ENCODE peak calls at places on chromosomes 6 and 20, in ten cellular contexts. One of them, this sample, is unnamed.

GRCh38 chr6:74459260-74459659 is 746.6 kb downstream of the COL12A1 start:
- DNase-seq in GM12864: no peak
- DNase-seq in MV-4-11: no peak
- DNase-seq in activated T-cell treated with anti-CD3 and anti-CD28 coated beads for 48 hours: no peak
- DNase-seq in amygdala: no peak
- DNase-seq in NCI-H1105: no peak
- DNase-seq in HTR-8/SVneo: no peak
- DNase-seq in Daoy: no peak
- DNase-seq in GM23248: no peak
- DNase-seq in T-helper 9 cell: no peak
- DNase-seq in this sample: no peak

GRCh38 chr20:52941803-52942202 is 30.4 kb upstream of the TSHZ2 start:
- DNase-seq in GM12864: no peak
- DNase-seq in MV-4-11: peak
- DNase-seq in activated T-cell treated with anti-CD3 and anti-CD28 coated beads for 48 hours: no peak
- DNase-seq in amygdala: no peak
- DNase-seq in NCI-H1105: no peak
- DNase-seq in HTR-8/SVneo: no peak
- DNase-seq in Daoy: no peak
- DNase-seq in GM23248: peak
- DNase-seq in T-helper 9 cell: no peak
- DNase-seq in this sample: no peak

GRCh38 chr20:34834459-34834893 is 9.0 kb upstream of the NCOA6 start:
- DNase-seq in GM12864: no peak
- DNase-seq in MV-4-11: peak
- DNase-seq in activated T-cell treated with anti-CD3 and anti-CD28 coated beads for 48 hours: no peak
- DNase-seq in amygdala: no peak
- DNase-seq in NCI-H1105: peak
- DNase-seq in HTR-8/SVneo: peak
- DNase-seq in Daoy: peak
- DNase-seq in GM23248: peak
- DNase-seq in T-helper 9 cell: no peak
- DNase-seq in this sample: no peak

GRCh38 chr20:35972445-35972844 is 4.1 kb downstream of the CNBD2 start:
- DNase-seq in GM12864: no peak
- DNase-seq in MV-4-11: no peak
- DNase-seq in activated T-cell treated with anti-CD3 and anti-CD28 coated beads for 48 hours: no peak
- DNase-seq in amygdala: no peak
- DNase-seq in NCI-H1105: no peak
- DNase-seq in HTR-8/SVneo: no peak
- DNase-seq in Daoy: no peak
- DNase-seq in GM23248: peak
- DNase-seq in T-helper 9 cell: no peak
- DNase-seq in this sample: no peak

GRCh38 chr6:99288668-99289067 is 60.8 kb downstream of the FAXC start:
- DNase-seq in GM12864: no peak
- DNase-seq in MV-4-11: no peak
- DNase-seq in activated T-cell treated with anti-CD3 and anti-CD28 coated beads for 48 hours: no peak
- DNase-seq in amygdala: no peak
- DNase-seq in NCI-H1105: no peak
- DNase-seq in HTR-8/SVneo: no peak
- DNase-seq in Daoy: no peak
- DNase-seq in GM23248: no peak
- DNase-seq in T-helper 9 cell: no peak
- DNase-seq in this sample: no peak

GRCh38 chr20:52746190-52746589 is 226.0 kb upstream of the TSHZ2 start:
- DNase-seq in GM12864: no peak
- DNase-seq in MV-4-11: no peak
- DNase-seq in activated T-cell treated with anti-CD3 and anti-CD28 coated beads for 48 hours: no peak
- DNase-seq in amygdala: no peak
- DNase-seq in NCI-H1105: no peak
- DNase-seq in HTR-8/SVneo: no peak
- DNase-seq in Daoy: no peak
- DNase-seq in GM23248: no peak
- DNase-seq in T-helper 9 cell: no peak
- DNase-seq in this sample: no peak

GRCh38 chr20:36043447-36043846 is 75.1 kb downstream of the CNBD2 start:
- DNase-seq in GM12864: no peak
- DNase-seq in MV-4-11: no peak
- DNase-seq in activated T-cell treated with anti-CD3 and anti-CD28 coated beads for 48 hours: no peak
- DNase-seq in amygdala: no peak
- DNase-seq in NCI-H1105: no peak
- DNase-seq in HTR-8/SVneo: no peak
- DNase-seq in Daoy: no peak
- DNase-seq in GM23248: peak
- DNase-seq in T-helper 9 cell: no peak
- DNase-seq in this sample: no peak

GRCh38 chr6:2073476-2073875 is 171.9 kb downstream of the GMDS start:
- DNase-seq in GM12864: no peak
- DNase-seq in MV-4-11: no peak
- DNase-seq in activated T-cell treated with anti-CD3 and anti-CD28 coated beads for 48 hours: no peak
- DNase-seq in amygdala: no peak
- DNase-seq in NCI-H1105: no peak
- DNase-seq in HTR-8/SVneo: no peak
- DNase-seq in Daoy: no peak
- DNase-seq in GM23248: no peak
- DNase-seq in T-helper 9 cell: no peak
- DNase-seq in this sample: no peak

GRCh38 chr6:50211582-50211981 is 161.9 kb upstream of the DEFB112 start:
- DNase-seq in GM12864: no peak
- DNase-seq in MV-4-11: no peak
- DNase-seq in activated T-cell treated with anti-CD3 and anti-CD28 coated beads for 48 hours: no peak
- DNase-seq in amygdala: no peak
- DNase-seq in NCI-H1105: no peak
- DNase-seq in HTR-8/SVneo: no peak
- DNase-seq in Daoy: no peak
- DNase-seq in GM23248: no peak
- DNase-seq in T-helper 9 cell: no peak
- DNase-seq in this sample: no peak

GRCh38 chr6:158654498-158654897 is 4.6 kb downstream of the SYTL3 start:
- DNase-seq in GM12864: no peak
- DNase-seq in MV-4-11: peak
- DNase-seq in activated T-cell treated with anti-CD3 and anti-CD28 coated beads for 48 hours: no peak
- DNase-seq in amygdala: peak
- DNase-seq in NCI-H1105: peak
- DNase-seq in HTR-8/SVneo: no peak
- DNase-seq in Daoy: peak
- DNase-seq in GM23248: peak
- DNase-seq in T-helper 9 cell: no peak
- DNase-seq in this sample: peak

GRCh38 chr6:111858347-111858746 is 14.9 kb downstream of the FYN start:
- DNase-seq in GM12864: no peak
- DNase-seq in MV-4-11: no peak
- DNase-seq in activated T-cell treated with anti-CD3 and anti-CD28 coated beads for 48 hours: no peak
- DNase-seq in amygdala: no peak
- DNase-seq in NCI-H1105: no peak
- DNase-seq in HTR-8/SVneo: no peak
- DNase-seq in Daoy: no peak
- DNase-seq in GM23248: no peak
- DNase-seq in T-helper 9 cell: no peak
- DNase-seq in this sample: no peak

GRCh38 chr6:7050099-7050498 is 57.7 kb upstream of the RREB1 start:
- DNase-seq in GM12864: no peak
- DNase-seq in MV-4-11: peak
- DNase-seq in activated T-cell treated with anti-CD3 and anti-CD28 coated beads for 48 hours: no peak
- DNase-seq in amygdala: no peak
- DNase-seq in NCI-H1105: no peak
- DNase-seq in HTR-8/SVneo: no peak
- DNase-seq in Daoy: no peak
- DNase-seq in GM23248: no peak
- DNase-seq in T-helper 9 cell: no peak
- DNase-seq in this sample: no peak

GRCh38 chr20:38156888-38157634 is 8.0 kb downstream of the TGM2 start:
- DNase-seq in GM12864: no peak
- DNase-seq in MV-4-11: no peak
- DNase-seq in activated T-cell treated with anti-CD3 and anti-CD28 coated beads for 48 hours: no peak
- DNase-seq in amygdala: no peak
- DNase-seq in NCI-H1105: no peak
- DNase-seq in HTR-8/SVneo: no peak
- DNase-seq in Daoy: peak
- DNase-seq in GM23248: peak
- DNase-seq in T-helper 9 cell: no peak
- DNase-seq in this sample: no peak

GRCh38 chr6:140845666-140846065 is 1287.1 kb upstream of the GJE1 start:
- DNase-seq in GM12864: no peak
- DNase-seq in MV-4-11: no peak
- DNase-seq in activated T-cell treated with anti-CD3 and anti-CD28 coated beads for 48 hours: no peak
- DNase-seq in amygdala: no peak
- DNase-seq in NCI-H1105: no peak
- DNase-seq in HTR-8/SVneo: no peak
- DNase-seq in Daoy: no peak
- DNase-seq in GM23248: no peak
- DNase-seq in T-helper 9 cell: no peak
- DNase-seq in this sample: no peak

GRCh38 chr6:71211799-71212198 is 76.8 kb upstream of the OGFRL1 start:
- DNase-seq in GM12864: no peak
- DNase-seq in MV-4-11: no peak
- DNase-seq in activated T-cell treated with anti-CD3 and anti-CD28 coated beads for 48 hours: no peak
- DNase-seq in amygdala: no peak
- DNase-seq in NCI-H1105: no peak
- DNase-seq in HTR-8/SVneo: no peak
- DNase-seq in Daoy: no peak
- DNase-seq in GM23248: peak
- DNase-seq in T-helper 9 cell: no peak
- DNase-seq in this sample: no peak

GRCh38 chr6:33271098-33271607 is 523 bp downstream of the VPS52 start:
- DNase-seq in GM12864: no peak
- DNase-seq in MV-4-11: peak
- DNase-seq in activated T-cell treated with anti-CD3 and anti-CD28 coated beads for 48 hours: no peak
- DNase-seq in amygdala: no peak
- DNase-seq in NCI-H1105: no peak
- DNase-seq in HTR-8/SVneo: no peak
- DNase-seq in Daoy: no peak
- DNase-seq in GM23248: peak
- DNase-seq in T-helper 9 cell: no peak
- DNase-seq in this sample: no peak

GRCh38 chr6:117233146-117233545 is 32.2 kb upstream of the VGLL2 start:
- DNase-seq in GM12864: no peak
- DNase-seq in MV-4-11: no peak
- DNase-seq in activated T-cell treated with anti-CD3 and anti-CD28 coated beads for 48 hours: no peak
- DNase-seq in amygdala: no peak
- DNase-seq in NCI-H1105: no peak
- DNase-seq in HTR-8/SVneo: no peak
- DNase-seq in Daoy: no peak
- DNase-seq in GM23248: peak
- DNase-seq in T-helper 9 cell: no peak
- DNase-seq in this sample: no peak

GRCh38 chr6:15427360-15428070 is 181.6 kb downstream of the JARID2 start:
- DNase-seq in GM12864: no peak
- DNase-seq in MV-4-11: peak
- DNase-seq in activated T-cell treated with anti-CD3 and anti-CD28 coated beads for 48 hours: no peak
- DNase-seq in amygdala: no peak
- DNase-seq in NCI-H1105: no peak
- DNase-seq in HTR-8/SVneo: no peak
- DNase-seq in Daoy: no peak
- DNase-seq in GM23248: no peak
- DNase-seq in T-helper 9 cell: no peak
- DNase-seq in this sample: no peak

GRCh38 chr6:136251394-136251793 is 1.3 kb upstream of the MTFR2 start:
- DNase-seq in GM12864: no peak
- DNase-seq in MV-4-11: no peak
- DNase-seq in activated T-cell treated with anti-CD3 and anti-CD28 coated beads for 48 hours: no peak
- DNase-seq in amygdala: no peak
- DNase-seq in NCI-H1105: no peak
- DNase-seq in HTR-8/SVneo: no peak
- DNase-seq in Daoy: no peak
- DNase-seq in GM23248: peak
- DNase-seq in T-helper 9 cell: no peak
- DNase-seq in this sample: no peak

GRCh38 chr6:136066005-136066404 is 184.1 kb downstream of the MTFR2 start:
- DNase-seq in GM12864: no peak
- DNase-seq in MV-4-11: peak
- DNase-seq in activated T-cell treated with anti-CD3 and anti-CD28 coated beads for 48 hours: no peak
- DNase-seq in amygdala: no peak
- DNase-seq in NCI-H1105: no peak
- DNase-seq in HTR-8/SVneo: no peak
- DNase-seq in Daoy: peak
- DNase-seq in GM23248: peak
- DNase-seq in T-helper 9 cell: no peak
- DNase-seq in this sample: no peak

This sample was measured in stomach.